ENCODE peak calls at places on chromosomes 1 and 21, in ten cellular contexts. J is activated CD4-positive, alpha-beta T cell treated with anti-CD3 and anti-CD28 coated beads, Interleukin-2, amount 10 ng/mL, durations not matched to agents 7 days and 5 days; C is heart right ventricle; E is glomerular endothelial cell; D is ascending aorta; A is cardiac muscle cell; F is stimulated activated CD4-positive, alpha-beta T cell treated with anti-CD3 and anti-CD28 coated beads, Interleukin-15, amount 100 ng/mL, for 1 hour; W is left colon; Z is HCEC 1CT; Q is HS-5. V is an unnamed sample.

GRCh38 chr1:213082778-213083445 is 31.9 kb downstream of the RPS6KC1 start:
- DNase-seq in D (no peak), E (no peak), Q (no peak), C (no peak), F (no peak), J (peak), A (no peak), Z (no peak), W (no peak), V (peak)

GRCh38 chr1:157034137-157034800 is 11.3 kb downstream of the ARHGEF11 start:
- DNase-seq in Q (no peak), D (no peak), F (no peak), C (no peak), A (no peak), W (no peak), Z (no peak), J (no peak), E (no peak), V (peak)

GRCh38 chr1:58983159-58983558 is 199.3 kb upstream of the JUN start:
- DNase-seq in D (no peak), E (no peak), Z (no peak), J (no peak), F (no peak), A (no peak), Q (peak), C (no peak), W (no peak), V (no peak)

GRCh38 chr1:115642168-115643072 is 650 bp downstream of the VANGL1 start:
- DNase-seq in Z (peak), J (peak), Q (no peak), D (no peak), F (no peak), W (peak), C (peak), A (peak), E (no peak), V (peak)

GRCh38 chr21:44866780-44867179 is 6.7 kb downstream of the PTTG1IP start:
- DNase-seq in C (no peak), F (no peak), Z (peak), E (no peak), A (peak), J (no peak), Q (no peak), D (no peak), W (no peak), V (peak)

GRCh38 chr1:28865997-28866650 is 48.2 kb upstream of the EPB41 start:
- DNase-seq in C (no peak), D (no peak), Z (no peak), E (no peak), Q (no peak), A (no peak), W (no peak), F (no peak), J (no peak), V (no peak)

GRCh38 chr1:33126411-33127000 is 45.6 kb downstream of the AZIN2 start:
- DNase-seq in J (no peak), W (no peak), C (no peak), E (no peak), Q (no peak), F (no peak), D (peak), A (no peak), Z (no peak), V (no peak)

GRCh38 chr1:87403047-87403820 is 74.6 kb downstream of the LMO4 start:
- DNase-seq in D (no peak), W (no peak), E (no peak), C (no peak), F (no peak), A (no peak), Q (no peak), J (no peak), Z (peak), V (peak)

GRCh38 chr1:173303984-173304383 is 96.9 kb upstream of the TNFSF4 start:
- DNase-seq in E (no peak), A (no peak), Z (no peak), C (no peak), J (no peak), F (no peak), Q (no peak), D (no peak), W (no peak), V (no peak)

GRCh38 chr21:36854391-36854790 is 112.1 kb downstream of the HLCS start:
- DNase-seq in A (peak), D (no peak), E (no peak), W (no peak), C (peak), F (no peak), J (peak), Z (peak), Q (no peak), V (peak)